ENCODE peak calls at places on chromosomes 5 and 9, in six cellular contexts. H, J, Q, M, Y and R are unnamed samples.

GRCh38 chr5:76431779-76432178 is 28.7 kb downstream of the IQGAP2 start:
- DNase-seq in H (no peak), M (no peak), Y (no peak), J (no peak), Q (no peak), R (no peak)

GRCh38 chr5:106408141-106408540 is 1262.6 kb downstream of the EFNA5 start:
- DNase-seq in M (no peak), Y (no peak), Q (no peak), H (no peak), J (no peak), R (no peak)

GRCh38 chr5:31135542-31135941 is 57.9 kb upstream of the CDH6 start:
- DNase-seq in Y (no peak), M (no peak), J (no peak), Q (no peak), H (no peak), R (no peak)

GRCh38 chr9:97109194-97109811 is 70.4 kb upstream of the CTSV start:
- DNase-seq in J (peak; percentile 8), H (peak; percentile 91), Q (peak; percentile 67), M (no peak), Y (no peak), R (no peak)

GRCh38 chr5:79269733-79270166 is 33.8 kb downstream of the JMY start:
- DNase-seq in H (no peak), Y (no peak), M (no peak), Q (no peak), J (no peak), R (no peak)

GRCh38 chr9:34675048-34675714 is 12.7 kb upstream of the CCL27 start:
- DNase-seq in M (no peak), Y (peak; percentile 84), Q (peak; percentile 92), H (peak; percentile 97), J (peak; percentile 68), R (no peak)

GRCh38 chr5:130335116-130335515 is 430.9 kb downstream of the CHSY3 start:
- DNase-seq in Y (no peak), H (no peak), M (no peak), J (no peak), Q (no peak), R (no peak)

GRCh38 chr9:89313842-89314241 is 2.8 kb downstream of the CKS2 start:
- DNase-seq in J (no peak), Y (no peak), Q (no peak), H (no peak), M (no peak), R (no peak)

GRCh38 chr5:16934123-16934522 is 2.0 kb downstream of the MYO10 start:
- DNase-seq in M (no peak), Q (peak; percentile 94), H (peak; percentile 92), Y (peak; percentile 83), J (peak; percentile 76), R (peak; percentile 69)

GRCh38 chr5:171633776-171634470 is 151.7 kb upstream of the SMIM23 start:
- DNase-seq in Q (no peak), J (no peak), Y (no peak), H (no peak), M (no peak), R (peak; percentile 34)

GRCh38 chr5:6804766-6805165 is 91.5 kb downstream of the TENT4A start:
- DNase-seq in Y (no peak), Q (no peak), H (no peak), J (no peak), M (no peak), R (no peak)

GRCh38 chr5:91090995-91091394 is 292.1 kb downstream of the ARRDC3 start:
- DNase-seq in H (no peak), J (no peak), M (no peak), Q (no peak), Y (no peak), R (no peak)

GRCh38 chr9:133727277-133727875 is 10.8 kb downstream of the SARDH start:
- DNase-seq in Q (no peak), J (no peak), H (no peak), M (peak; percentile 34), Y (peak; percentile 46), R (peak; percentile 40)

GRCh38 chr5:40258205-40258604 is 421.5 kb upstream of the PTGER4 start:
- DNase-seq in M (no peak), Y (no peak), H (no peak), J (no peak), Q (no peak), R (no peak)

GRCh38 chr5:2756211-2756746 is 4.8 kb upstream of the IRX2 start:
- DNase-seq in M (peak; percentile 62), H (peak; percentile 95), J (no peak), Q (peak; percentile 87), Y (no peak), R (no peak)

GRCh38 chr5:68746220-68747076 is 347.4 kb upstream of the SLC30A5 start:
- DNase-seq in Y (no peak), M (no peak), H (no peak), Q (no peak), J (no peak), R (no peak)

GRCh38 chr5:67047180-67047579 is 149.4 kb downstream of the CD180 start:
- DNase-seq in Y (peak; percentile 54), J (no peak), H (no peak), M (peak; percentile 63), Q (no peak), R (peak; percentile 78)

GRCh38 chr9:90641868-90642558 is 611 bp downstream of the DIRAS2 start:
- DNase-seq in Y (no peak), H (peak; percentile 24), J (no peak), M (no peak), Q (peak; percentile 49), R (no peak)

GRCh38 chr5:78308689-78309088 is 14.2 kb upstream of the AP3B1 start:
- DNase-seq in Q (no peak), H (no peak), J (no peak), Y (no peak), M (no peak), R (no peak)

GRCh38 chr9:136546697-136547481 is 1.0 kb upstream of the NOTCH1 start:
- DNase-seq in Q (peak; percentile 80), Y (peak; percentile 62), H (peak; percentile 61), M (no peak), J (peak; percentile 52), R (peak; percentile 97)

GRCh38 chr9:136545065-136545965 is 533 bp downstream of the NOTCH1 start:
- DNase-seq in J (peak; percentile 55), Y (peak; percentile 65), M (no peak), H (no peak), Q (no peak), R (no peak)

GRCh38 chr9:136547508-136548215 is 1.8 kb upstream of the NOTCH1 start:
- DNase-seq in Q (no peak), H (no peak), M (no peak), J (no peak), Y (no peak), R (no peak)

GRCh38 chr9:136544549-136545064 is 1.2 kb downstream of the NOTCH1 start:
- DNase-seq in H (no peak), J (peak; percentile 71), Q (no peak), M (no peak), Y (peak; percentile 63), R (peak; percentile 87)

DNA sequence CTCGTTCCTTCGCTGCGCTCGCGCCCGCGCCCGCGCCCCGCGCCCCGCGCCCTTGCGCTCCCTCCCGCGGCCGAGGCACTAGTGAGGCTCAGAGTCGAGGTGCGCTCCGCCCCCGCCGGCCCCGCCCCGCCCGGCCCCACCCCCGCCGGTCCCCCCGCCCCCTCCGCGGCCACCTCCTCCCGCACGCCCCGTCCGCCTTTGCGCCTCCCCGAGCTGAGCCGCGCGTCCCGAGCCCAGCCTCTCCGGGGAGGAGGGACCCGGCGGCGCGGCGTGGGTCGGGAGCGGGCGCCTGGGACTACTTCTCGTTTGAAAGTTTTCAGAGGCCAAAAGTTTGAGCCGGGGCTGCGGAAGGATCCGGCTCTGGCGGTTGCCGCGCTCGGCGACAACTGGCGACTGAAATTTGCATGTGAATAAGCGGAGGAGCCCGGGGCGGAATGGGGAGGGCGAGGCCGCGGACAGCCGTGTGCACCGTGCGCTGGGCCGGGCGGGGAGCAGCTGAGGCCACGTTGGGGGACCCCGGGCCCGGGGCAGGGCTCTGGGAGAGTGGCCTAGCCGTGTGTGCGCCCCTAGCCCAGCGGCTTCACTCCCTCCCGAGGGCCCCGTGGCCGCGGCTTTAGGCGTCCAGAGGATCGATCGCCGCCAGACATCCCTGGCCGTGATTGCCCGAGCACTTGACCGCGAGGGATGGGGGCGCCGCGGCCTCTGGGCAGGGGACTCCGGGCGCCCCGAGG is at the start of gene NOTCH1:
- DNase-seq in H (peak; percentile 87), Q (peak; percentile 86), J (peak; percentile 93), Y (peak; percentile 88), M (peak; percentile 92), R (peak; percentile 98)
- TF ChIP-seq POLR2AphosphoS5 in H (peak; percentile 62), Q (no peak), J (no peak), Y (peak; percentile 29), M (peak; percentile 79), R (peak; percentile 95)

GRCh38 chr5:14218897-14219573 is 75.9 kb downstream of the TRIO start:
- DNase-seq in Y (no peak), M (no peak), H (no peak), Q (no peak), J (no peak), R (no peak)
- H3K4me1 ChIP-seq in Y (peaks cover 27% of the 10 kb centered on the region), M (no peaks in the 10 kb centered on the region), H (peaks cover 94% of the 10 kb centered on the region), Q (peaks cover 29% of the 10 kb centered on the region), J (no peaks in the 10 kb centered on the region), R (peaks cover 61% of the 10 kb centered on the region)

DNA sequence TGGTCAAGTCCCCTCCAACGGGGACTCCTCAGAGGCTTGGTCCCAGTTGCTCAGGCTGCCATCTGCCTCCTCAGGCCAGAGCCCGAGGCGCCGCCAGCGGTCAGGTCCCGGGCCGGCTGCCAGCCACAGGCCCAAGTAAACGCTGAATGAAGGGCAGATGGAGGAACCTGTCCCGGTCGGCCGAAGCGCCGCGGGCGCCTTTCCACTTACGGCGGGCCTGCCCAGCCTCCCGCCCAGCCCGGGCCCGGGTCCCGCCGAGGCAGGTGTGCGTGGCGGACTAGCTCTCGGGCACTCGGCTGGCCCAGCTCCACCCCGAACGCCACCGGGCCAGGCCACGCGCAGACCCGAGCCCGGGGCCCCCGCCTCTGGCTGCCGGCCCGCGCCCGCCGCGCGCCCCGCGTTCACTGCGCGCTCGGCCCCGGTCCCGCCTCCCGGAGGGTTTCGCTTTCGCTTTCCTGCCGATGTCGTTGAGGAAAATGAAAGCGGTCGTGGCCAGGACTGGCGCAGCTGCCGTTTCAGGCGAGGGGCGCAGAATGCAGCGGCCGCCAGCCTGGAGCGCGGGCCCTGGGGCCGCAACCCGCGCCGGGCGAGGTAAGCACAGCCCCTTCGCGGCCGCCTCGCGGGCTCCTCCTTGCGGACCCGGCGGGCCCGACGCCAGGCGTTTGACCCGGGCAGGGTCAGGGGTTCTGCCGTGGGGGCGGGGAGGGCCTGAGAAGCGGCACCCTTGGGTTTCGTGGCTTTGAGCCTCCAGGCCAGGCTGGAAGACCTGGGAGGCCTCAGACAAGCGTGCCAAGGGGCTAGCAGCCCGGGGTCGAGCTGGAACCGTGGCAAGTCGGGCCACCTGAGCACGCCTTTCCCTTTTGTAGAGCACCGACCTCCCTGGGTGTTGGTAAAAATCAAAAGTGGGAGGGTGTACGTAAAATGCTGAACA is 41.2 kb downstream of the SLC22A5 start:
- DNase-seq in Q (peak; percentile 91), H (peak; percentile 93), Y (peak; percentile 95), M (no peak), J (peak; percentile 90), R (peak; percentile 94)
- TF ChIP-seq POLR2AphosphoS5 in Q (peak; percentile 62), H (peak; percentile 51), Y (peak; percentile 27), M (no peak), J (peak; percentile 53), R (peak; percentile 81)

DNA sequence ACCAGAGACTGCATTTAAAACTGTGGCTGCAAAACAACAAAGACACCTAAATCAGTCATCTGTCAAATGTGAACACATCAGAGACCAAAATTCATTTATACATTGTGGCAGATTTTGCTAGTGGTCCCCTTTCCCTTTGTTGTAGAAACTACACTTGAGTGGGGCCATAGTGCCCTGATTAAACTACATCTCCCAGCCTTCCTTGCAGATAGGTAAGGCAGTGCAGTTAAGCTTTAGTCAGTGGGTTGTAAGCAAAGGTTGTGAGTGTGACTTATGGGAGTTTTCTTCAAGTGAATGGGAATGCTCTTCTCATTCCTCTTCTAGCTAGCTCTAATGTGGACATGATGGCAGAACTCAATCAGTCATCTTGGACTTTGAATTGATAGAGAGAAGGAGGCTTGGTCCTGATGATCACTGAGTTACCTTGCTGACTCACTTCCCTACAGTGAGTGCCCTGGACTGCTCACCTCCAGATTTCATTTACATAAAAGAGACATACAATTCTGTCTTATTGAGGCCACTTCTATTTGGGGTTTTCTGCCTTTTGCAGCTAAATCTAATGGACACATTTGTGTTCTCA is 35.2 kb upstream of the SPARC start:
- DNase-seq in H (no peak), Y (no peak), J (no peak), M (no peak), Q (no peak), R (no peak)
- H3K4me1 ChIP-seq in H (peaks cover 14% of the 10 kb centered on the region), Y (peaks cover 8% of the 10 kb centered on the region), J (peaks cover 7% of the 10 kb centered on the region), M (no peaks in the 10 kb centered on the region), Q (peaks cover 4% of the 10 kb centered on the region), R (peaks cover 27% of the 10 kb centered on the region)